ENCODE peak calls at places on chromosomes 2 and 18, in five cellular contexts. E, Q, Z, R and A are unnamed samples.

GRCh38 chr2:200737585-200737984 is 74.1 kb upstream of the BZW1 start:
- DNase-seq in E (no peak), Q (no peak), Z (no peak), R (no peak), A (no peak)

GRCh38 chr18:45449761-45450227 is 165.5 kb upstream of the SLC14A2 start:
- DNase-seq in E (peak; percentile 50), Q (peak; percentile 61), Z (no peak), R (peak; percentile 58), A (peak; percentile 36)

GRCh38 chr2:65300134-65300771 is 72.6 kb downstream of the ACTR2 start:
- DNase-seq in E (peak; percentile 72), Q (peak; percentile 83), Z (no peak), R (peak; percentile 87), A (no peak)

GRCh38 chr2:7281348-7281747 is 364.1 kb downstream of the RNF144A start:
- DNase-seq in E (peak; percentile 5), Q (no peak), Z (no peak), R (no peak), A (no peak)

GRCh38 chr2:143803936-143804335 is 674.7 kb downstream of the ARHGAP15 start:
- DNase-seq in E (no peak), Q (no peak), Z (no peak), R (no peak), A (no peak)

GRCh38 chr18:29361843-29362242 is 1184.9 kb upstream of the CDH2 start:
- DNase-seq in E (no peak), Q (no peak), Z (no peak), R (no peak), A (peak; percentile 13)

GRCh38 chr2:234705108-234705507 is 208.2 kb upstream of the ARL4C start:
- DNase-seq in E (no peak), Q (no peak), Z (no peak), R (no peak), A (no peak)

GRCh38 chr18:36139251-36139650 is 9.6 kb downstream of the ELP2 start:
- DNase-seq in E (no peak), Q (no peak), Z (no peak), R (no peak), A (no peak)

GRCh38 chr2:200223385-200223784 is 83.1 kb upstream of the SPATS2L start:
- DNase-seq in E (no peak), Q (peak; percentile 48), Z (no peak), R (no peak), A (no peak)

GRCh38 chr2:188381614-188382013 is 89.9 kb downstream of the GULP1 start:
- DNase-seq in E (no peak), Q (no peak), Z (no peak), R (no peak), A (no peak)

GRCh38 chr18:75309564-75309963 is 99.0 kb downstream of the TSHZ1 start:
- DNase-seq in E (no peak), Q (no peak), Z (no peak), R (no peak), A (no peak)

GRCh38 chr2:210559167-210559566 is 2.8 kb downstream of the CPS1 start:
- DNase-seq in E (no peak), Q (no peak), Z (no peak), R (no peak), A (no peak)

GRCh38 chr18:49368876-49369440 is 91.5 kb downstream of the DYM start:
- DNase-seq in E (no peak), Q (peak; percentile 58), Z (no peak), R (no peak), A (no peak)

GRCh38 chr18:57004366-57005121 is 142.3 kb upstream of the BOD1L2 start:
- DNase-seq in E (no peak), Q (no peak), Z (no peak), R (no peak), A (no peak)

GRCh38 chr2:9221223-9221622 is 14.6 kb downstream of the ASAP2 start:
- DNase-seq in E (no peak), Q (no peak), Z (no peak), R (no peak), A (no peak)

GRCh38 chr2:151374426-151374825 is 17.0 kb downstream of the TNFAIP6 start:
- DNase-seq in E (no peak), Q (no peak), Z (no peak), R (no peak), A (no peak)

GRCh38 chr18:29018976-29019375 is 842.0 kb upstream of the CDH2 start:
- DNase-seq in E (no peak), Q (no peak), Z (no peak), R (no peak), A (no peak)

GRCh38 chr18:45617284-45617683 is 2.0 kb downstream of the SLC14A2 start:
- DNase-seq in E (peak; percentile 59), Q (peak; percentile 93), Z (peak; percentile 12), R (peak; percentile 78), A (no peak)

GRCh38 chr2:33791625-33792024 is 192.5 kb upstream of the FAM98A start:
- DNase-seq in E (no peak), Q (peak; percentile 44), Z (no peak), R (no peak), A (no peak)

DNA sequence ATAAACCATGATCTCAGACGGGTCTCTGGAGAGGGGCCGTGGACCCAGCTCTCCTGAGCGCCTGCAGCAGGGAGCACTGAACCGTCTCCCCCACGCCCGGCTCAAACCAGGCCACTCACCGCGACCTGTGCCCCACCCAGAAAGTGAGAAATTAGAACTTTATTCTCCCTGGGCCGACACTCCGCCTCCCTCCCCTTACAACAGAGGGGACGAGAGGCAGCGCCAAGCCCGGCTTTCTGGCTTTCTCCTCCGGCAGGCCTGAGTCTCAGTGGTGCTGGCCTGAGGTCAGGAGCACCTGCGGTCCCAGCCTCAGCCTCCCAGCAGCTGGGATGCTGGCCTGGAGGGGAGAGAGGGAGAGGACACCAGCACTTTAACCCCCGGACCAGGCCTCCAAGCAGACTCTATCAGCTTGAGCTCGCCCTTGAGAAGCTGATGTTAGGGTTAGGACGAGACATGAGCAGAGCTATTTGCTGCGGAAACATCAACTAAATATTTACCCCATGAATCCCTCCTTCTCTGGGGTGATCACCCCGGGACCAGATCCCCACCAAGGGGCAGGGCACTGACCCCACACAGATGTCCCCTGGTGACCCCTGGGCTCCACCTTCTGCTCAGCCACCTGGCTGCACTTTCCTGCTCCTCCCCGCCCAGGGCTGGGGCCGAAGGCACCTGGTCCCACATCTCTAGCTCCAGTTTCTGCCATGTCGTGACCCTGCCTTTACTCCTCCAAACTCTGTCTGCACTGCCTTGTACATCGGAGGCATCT is 856.3 kb upstream of the SALL3 start:
- DNase-seq in E (no peak), Q (no peak), Z (no peak), R (no peak), A (no peak)
- H3K9me3 ChIP-seq in E (peaks cover 20% of the 10 kb centered on the region), Q (peaks cover 7% of the 10 kb centered on the region), Z (no peaks in the 10 kb centered on the region), R (peaks cover 22% of the 10 kb centered on the region), A (no peaks in the 10 kb centered on the region)

DNA sequence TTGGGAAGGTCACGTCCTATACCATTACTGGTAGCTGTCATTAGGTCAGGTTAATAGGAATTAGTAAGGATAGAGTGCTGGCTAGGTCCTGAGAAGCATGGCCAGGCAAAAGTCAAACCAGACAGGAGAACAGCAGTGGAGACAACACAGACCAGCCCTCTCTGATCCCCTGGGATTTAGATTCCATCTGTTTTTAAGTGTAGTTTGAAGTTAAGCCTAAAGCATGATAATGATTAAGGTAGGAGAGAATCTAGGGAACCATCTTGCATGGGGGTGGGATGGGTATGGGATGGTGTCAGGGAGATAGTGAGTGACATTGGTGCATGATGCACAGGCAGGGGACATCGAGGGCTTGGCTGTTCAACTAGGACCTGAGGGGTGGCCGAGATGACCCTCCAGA is 96.6 kb downstream of the MYCN start:
- DNase-seq in E (no peak), Q (no peak), Z (no peak), R (no peak), A (peak; percentile 99)
- H3K4me3 ChIP-seq in E (no peak overlapping the region), Q (no peak overlapping the region), Z (no peak overlapping the region), R (no peak overlapping the region), A (no peak overlapping the region)

GRCh38 chr2:110647777-110648176 is 30.1 kb downstream of the BUB1 start:
- DNase-seq in E (no peak), Q (no peak), Z (no peak), R (no peak), A (no peak)
- H3K36me3 ChIP-seq in E (no peaks in the 10 kb centered on the region), Q (no peaks in the 10 kb centered on the region), Z (peaks cover 4% of the 10 kb centered on the region), R (no peaks in the 10 kb centered on the region), A (peaks cover 4% of the 10 kb centered on the region)

DNA sequence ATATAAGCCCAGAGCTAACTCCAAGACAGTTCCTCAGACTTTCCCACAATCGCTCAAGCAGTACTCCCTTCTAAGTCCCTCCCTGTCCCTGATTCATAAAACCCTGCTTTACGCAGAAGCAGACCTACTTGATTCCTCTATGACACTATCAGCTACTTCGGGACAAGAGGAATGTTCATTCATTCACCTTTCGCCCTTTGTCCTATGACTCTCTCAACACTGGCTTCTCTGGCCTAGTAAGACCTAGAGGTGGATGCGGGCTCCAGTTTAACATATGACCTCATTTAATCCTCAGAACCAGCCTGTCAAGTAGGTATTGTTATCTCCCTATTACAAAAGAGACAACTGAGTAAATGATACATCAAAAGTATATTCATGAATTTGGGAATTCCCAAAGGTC is 10.2 kb downstream of the LPIN2 start:
- DNase-seq in E (no peak), Q (no peak), Z (no peak), R (no peak), A (no peak)
- H3K9me3 ChIP-seq in E (peaks cover 7% of the 10 kb centered on the region), Q (no peaks in the 10 kb centered on the region), Z (no peaks in the 10 kb centered on the region), R (peaks cover 3% of the 10 kb centered on the region), A (no peaks in the 10 kb centered on the region)